ENCODE peak calls at places on chromosomes 3 and 15, in ten cellular contexts. V, N, H, U, A, O, P, Q, J and W are unnamed samples.

GRCh38 chr15:78067328-78068241 is 9.9 kb downstream of the TBC1D2B start:
- DNase-seq in V (no peak), N (no peak), H (no peak), U (no peak), A (no peak), O (peak), P (peak), Q (peak), J (no peak), W (no peak)

GRCh38 chr3:159765025-159765859 is 223.4 kb upstream of the IL12A start:
- DNase-seq in V (peak), N (no peak), H (peak), U (peak), A (peak), O (no peak), P (peak), Q (peak), J (peak), W (no peak)

GRCh38 chr15:68842958-68843357 is 22.3 kb upstream of the ANP32A start:
- DNase-seq in V (no peak), N (no peak), H (no peak), U (no peak), A (no peak), O (no peak), P (no peak), Q (no peak), J (no peak), W (no peak)

GRCh38 chr15:31307270-31308184 is 19.1 kb upstream of the KLF13 start:
- DNase-seq in V (peak), N (no peak), H (no peak), U (no peak), A (no peak), O (no peak), P (no peak), Q (no peak), J (peak), W (no peak)

GRCh38 chr3:117104792-117105191 is 395.2 kb downstream of the TUSC7 start:
- DNase-seq in V (no peak), N (no peak), H (no peak), U (no peak), A (no peak), O (no peak), P (peak), Q (no peak), J (no peak), W (no peak)

GRCh38 chr15:60374628-60375081 is 23.1 kb downstream of the ANXA2 start:
- DNase-seq in V (no peak), N (no peak), H (peak), U (peak), A (peak), O (no peak), P (peak), Q (peak), J (peak), W (no peak)

GRCh38 chr3:111936191-111936841 is 42.5 kb upstream of the ABHD10 start:
- DNase-seq in V (no peak), N (no peak), H (no peak), U (no peak), A (no peak), O (no peak), P (peak), Q (peak), J (no peak), W (no peak)

GRCh38 chr3:144018776-144019175 is 47.2 kb downstream of the DIPK2A start:
- DNase-seq in V (no peak), N (no peak), H (no peak), U (no peak), A (peak), O (no peak), P (peak), Q (peak), J (no peak), W (no peak)

GRCh38 chr15:33735143-33735542 is 233.2 kb upstream of the CHRM5 start:
- DNase-seq in V (no peak), N (no peak), H (no peak), U (no peak), A (no peak), O (no peak), P (no peak), Q (no peak), J (no peak), W (no peak)

GRCh38 chr15:51134416-51135199 is 39.9 kb upstream of the TNFAIP8L3 start:
- DNase-seq in V (no peak), N (no peak), H (no peak), U (no peak), A (no peak), O (no peak), P (no peak), Q (no peak), J (no peak), W (no peak)

GRCh38 chr3:98817546-98817945 is 54.4 kb downstream of the ST3GAL6 start:
- DNase-seq in V (no peak), N (no peak), H (no peak), U (no peak), A (no peak), O (peak), P (peak), Q (peak), J (no peak), W (no peak)

GRCh38 chr3:122030381-122031122 is 8.5 kb upstream of the ILDR1 start:
- DNase-seq in V (no peak), N (no peak), H (no peak), U (no peak), A (no peak), O (peak), P (peak), Q (peak), J (no peak), W (no peak)

GRCh38 chr15:71195242-71195641 is 80.0 kb downstream of the THSD4 start:
- DNase-seq in V (no peak), N (no peak), H (no peak), U (no peak), A (no peak), O (no peak), P (no peak), Q (no peak), J (no peak), W (no peak)

GRCh38 chr15:78638658-78639314 is 2.2 kb downstream of the CHRNB4 start:
- DNase-seq in V (no peak), N (no peak), H (peak), U (peak), A (peak), O (peak), P (peak), Q (peak), J (no peak), W (no peak)

GRCh38 chr3:159828542-159828943 is 160.1 kb upstream of the IL12A start:
- DNase-seq in V (no peak), N (no peak), H (no peak), U (no peak), A (no peak), O (peak), P (peak), Q (peak), J (no peak), W (no peak)

GRCh38 chr3:81173514-81173913 is 587.9 kb downstream of the GBE1 start:
- DNase-seq in V (no peak), N (no peak), H (no peak), U (no peak), A (no peak), O (no peak), P (peak), Q (peak), J (no peak), W (no peak)

GRCh38 chr3:141955163-141955562 is 78.7 kb downstream of the ATP1B3 start:
- DNase-seq in V (no peak), N (no peak), H (no peak), U (no peak), A (no peak), O (no peak), P (no peak), Q (no peak), J (no peak), W (no peak)

GRCh38 chr3:158679547-158680000 is 7.1 kb upstream of the LXN start:
- DNase-seq in V (no peak), N (no peak), H (no peak), U (no peak), A (no peak), O (no peak), P (peak), Q (peak), J (no peak), W (no peak)

GRCh38 chr3:51945926-51946500 is 3.9 kb downstream of the PARP3 start:
- DNase-seq in V (no peak), N (no peak), H (peak), U (no peak), A (no peak), O (no peak), P (no peak), Q (no peak), J (no peak), W (no peak)

GRCh38 chr15:40899536-40900207 is 5.4 kb downstream of the VPS18 start:
- DNase-seq in V (no peak), N (no peak), H (no peak), U (no peak), A (no peak), O (no peak), P (no peak), Q (no peak), J (no peak), W (no peak)

GRCh38 chr3:16975083-16975482 is 90.3 kb downstream of the PLCL2 start:
- DNase-seq in V (no peak), N (no peak), H (no peak), U (no peak), A (no peak), O (no peak), P (no peak), Q (no peak), J (no peak), W (no peak)

GRCh38 chr3:69214241-69214640 is 91.8 kb upstream of the LMOD3 start:
- DNase-seq in V (no peak), N (no peak), H (no peak), U (no peak), A (no peak), O (peak), P (no peak), Q (no peak), J (no peak), W (no peak)

GRCh38 chr3:10753964-10754363 is 62.1 kb upstream of the SLC6A11 start:
- DNase-seq in V (no peak), N (no peak), H (no peak), U (peak), A (no peak), O (peak), P (peak), Q (peak), J (no peak), W (peak)

GRCh38 chr3:194984624-194985023 is 286.3 kb downstream of the XXYLT1 start:
- DNase-seq in V (no peak), N (no peak), H (no peak), U (no peak), A (no peak), O (no peak), P (no peak), Q (no peak), J (no peak), W (no peak)

GRCh38 chr3:105719791-105720190 is 149.0 kb downstream of the CBLB start:
- DNase-seq in V (no peak), N (no peak), H (no peak), U (no peak), A (no peak), O (no peak), P (no peak), Q (no peak), J (no peak), W (no peak)

GRCh38 chr3:50119786-50120185 is 31.1 kb downstream of the RBM5 start:
- DNase-seq in V (peak), N (no peak), H (no peak), U (no peak), A (no peak), O (no peak), P (no peak), Q (no peak), J (no peak), W (no peak)

GRCh38 chr3:111729087-111729846 is 129.8 kb upstream of the PHLDB2 start:
- DNase-seq in V (no peak), N (no peak), H (no peak), U (peak), A (no peak), O (no peak), P (peak), Q (peak), J (peak), W (no peak)

GRCh38 chr3:66138336-66139234 is 82.2 kb upstream of the SLC25A26 start:
- DNase-seq in V (peak), N (no peak), H (no peak), U (peak), A (no peak), O (peak), P (peak), Q (peak), J (no peak), W (no peak)

GRCh38 chr3:145457825-145458552 is 703.0 kb downstream of the PLOD2 start:
- DNase-seq in V (no peak), N (no peak), H (no peak), U (no peak), A (no peak), O (no peak), P (no peak), Q (no peak), J (no peak), W (no peak)

GRCh38 chr3:63354160-63354559 is 76.1 kb downstream of the SYNPR start:
- DNase-seq in V (no peak), N (no peak), H (no peak), U (no peak), A (no peak), O (no peak), P (no peak), Q (peak), J (no peak), W (no peak)

DNA sequence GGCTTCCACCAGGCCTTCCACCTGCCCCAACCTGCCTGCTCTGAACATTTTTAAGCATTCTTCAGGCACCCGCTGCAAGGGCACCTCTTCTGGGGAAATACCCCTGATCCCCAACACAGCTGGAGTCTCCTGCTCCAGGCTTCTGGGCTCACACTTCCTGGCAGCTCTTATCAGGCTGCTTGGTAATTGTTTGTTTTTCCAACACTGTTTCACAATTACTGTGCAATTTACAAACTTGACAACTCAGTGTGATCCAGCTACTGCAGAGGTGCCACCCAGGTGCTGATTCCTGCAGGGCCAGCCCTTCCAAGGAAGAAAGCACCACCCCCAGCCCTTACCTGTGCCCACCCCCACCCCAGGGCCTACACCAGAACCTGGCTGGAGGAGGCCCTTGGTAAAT is 66.6 kb downstream of the MAGEF1 start:
- DNase-seq in V (no peak), N (no peak), H (peak), U (peak), A (no peak), O (no peak), P (no peak), Q (no peak), J (no peak), W (no peak)
- H3K4me3 ChIP-seq in V (no peak), N (no peak), H (no peak), U (no peak), A (no peak), O (no peak), P (no peak), Q (no peak), J (no peak), W (no peak)

DNA sequence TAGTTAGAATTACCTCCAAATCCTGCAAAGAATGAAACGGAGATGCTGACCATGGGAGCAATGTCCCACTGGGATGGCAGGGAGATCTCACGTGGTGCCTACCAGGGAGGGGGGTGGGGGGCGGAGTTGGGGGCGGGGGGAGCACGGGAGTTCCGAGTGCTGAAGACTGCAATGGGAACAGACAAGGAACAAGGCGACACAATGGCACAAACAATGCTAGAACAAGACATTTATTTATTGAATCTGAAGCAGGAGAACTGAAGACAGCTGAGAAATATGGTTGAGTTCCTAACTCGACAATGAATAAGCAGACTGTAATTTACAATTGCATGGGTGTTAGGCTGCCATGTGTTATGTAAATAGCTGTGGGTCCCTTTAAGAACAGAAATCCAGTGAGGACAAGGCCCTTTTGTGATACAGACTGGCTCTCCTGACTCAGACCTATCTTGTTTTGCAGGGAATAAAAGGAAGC is 91.2 kb downstream of the AQP9 start:
- DNase-seq in V (no peak), N (no peak), H (no peak), U (no peak), A (no peak), O (no peak), P (no peak), Q (peak), J (no peak), W (no peak)
- H3K4me3 ChIP-seq in V (peak), N (no peak), H (no peak), U (no peak), A (no peak), O (no peak), P (no peak), Q (no peak), J (no peak), W (no peak)

DNA sequence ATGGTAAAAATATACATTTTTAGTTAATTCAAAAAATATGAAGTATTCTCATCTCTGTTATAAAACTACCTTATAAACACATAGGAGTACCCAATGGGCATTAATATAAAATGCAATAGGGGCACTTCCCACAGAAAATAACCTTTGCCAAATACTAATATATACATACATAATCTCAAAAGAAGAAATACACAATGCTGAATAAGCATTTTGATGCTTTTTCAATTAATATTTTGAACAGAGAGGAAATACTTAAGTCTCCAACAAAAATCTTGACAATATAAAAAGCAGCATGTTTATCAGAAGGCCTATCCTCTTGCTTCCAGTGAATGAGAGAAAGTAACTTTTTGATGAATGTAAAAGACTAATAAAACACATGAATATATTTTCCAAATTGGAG is 110.7 kb downstream of the ROBO1 start:
- DNase-seq in V (no peak), N (no peak), H (no peak), U (no peak), A (no peak), O (no peak), P (no peak), Q (no peak), J (no peak), W (no peak)
- H3K4me3 ChIP-seq in V (no peak), N (no peak), H (no peak), U (no peak), A (no peak), O (no peak), P (no peak), Q (no peak), J (no peak), W (no peak)

GRCh38 chr3:71752911-71753715 is 542 bp upstream of the GPR27 start:
- DNase-seq in V (peak), N (no peak), H (no peak), U (no peak), A (no peak), O (no peak), P (no peak), Q (no peak), J (no peak), W (no peak)
- H3K4me3 ChIP-seq in V (peak), N (peak), H (peak), U (no peak), A (peak), O (no peak), P (no peak), Q (no peak), J (peak), W (peak)

DNA sequence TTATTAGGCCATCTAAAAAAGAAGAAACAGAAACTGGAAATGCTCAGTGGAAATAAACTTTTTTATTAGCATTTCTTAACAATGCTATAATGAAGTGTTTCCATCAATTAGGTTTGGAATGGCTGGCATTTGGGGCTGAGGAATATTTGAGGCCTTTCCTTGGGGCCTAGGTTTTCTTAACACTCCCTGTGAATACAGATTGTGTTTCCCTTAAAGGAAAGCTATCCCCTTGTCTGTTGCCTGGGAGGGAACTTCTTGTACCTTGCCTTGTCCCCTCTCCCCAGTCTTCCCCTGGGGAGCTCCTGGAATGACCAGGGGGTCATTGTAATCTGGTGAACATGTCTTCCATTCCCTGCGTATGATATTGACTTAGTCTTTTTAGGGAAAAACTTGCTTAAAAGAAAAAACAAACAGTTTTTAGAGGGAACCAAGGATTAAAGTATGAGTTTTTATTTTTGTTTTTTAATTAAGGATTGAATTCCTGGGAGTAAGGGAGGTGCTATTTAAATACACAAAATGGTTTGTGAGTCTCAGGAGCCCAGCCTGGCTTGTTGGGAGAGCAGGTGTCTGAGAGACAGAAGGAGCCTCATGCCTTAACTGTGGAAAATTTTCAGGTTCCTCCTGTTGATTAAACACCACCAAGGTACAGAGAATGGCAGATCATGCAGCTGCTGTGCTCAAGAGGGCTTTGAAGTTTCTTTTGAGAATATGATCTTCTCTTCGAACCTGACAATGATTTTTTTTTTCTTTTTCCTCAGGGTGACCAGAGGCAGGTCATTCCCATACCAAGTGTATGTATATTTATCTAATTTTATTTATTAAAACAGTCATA is 34.0 kb upstream of the VILL start:
- DNase-seq in V (no peak), N (no peak), H (no peak), U (no peak), A (no peak), O (no peak), P (no peak), Q (no peak), J (no peak), W (no peak)
- H3K4me3 ChIP-seq in V (no peak), N (peak), H (no peak), U (no peak), A (no peak), O (peak), P (no peak), Q (no peak), J (no peak), W (no peak)

GRCh38 chr15:99307735-99308134 is 56.5 kb downstream of the LRRC28 start:
- DNase-seq in V (no peak), N (no peak), H (no peak), U (no peak), A (no peak), O (no peak), P (no peak), Q (no peak), J (no peak), W (no peak)
- H3K4me3 ChIP-seq in V (peak), N (no peak), H (no peak), U (no peak), A (no peak), O (no peak), P (no peak), Q (no peak), J (peak), W (no peak)

GRCh38 chr15:100114100-100114499 is 227.7 kb downstream of the ADAMTS17 start:
- DNase-seq in V (no peak), N (no peak), H (peak), U (peak), A (peak), O (no peak), P (peak), Q (peak), J (peak), W (no peak)
- H3K4me3 ChIP-seq in V (peak), N (no peak), H (peak), U (no peak), A (no peak), O (no peak), P (peak), Q (no peak), J (peak), W (no peak)

GRCh38 chr3:12483364-12483763 is 916 bp upstream of the TSEN2 start:
- DNase-seq in V (no peak), N (no peak), H (no peak), U (no peak), A (no peak), O (no peak), P (peak), Q (peak), J (no peak), W (no peak)
- H3K4me3 ChIP-seq in V (peak), N (peak), H (peak), U (no peak), A (no peak), O (peak), P (no peak), Q (peak), J (no peak), W (peak)

GRCh38 chr3:186996356-186996755 is 66.0 kb downstream of the ST6GAL1 start:
- DNase-seq in V (no peak), N (no peak), H (no peak), U (no peak), A (no peak), O (no peak), P (no peak), Q (no peak), J (no peak), W (no peak)
- H3K4me3 ChIP-seq in V (no peak), N (no peak), H (no peak), U (no peak), A (no peak), O (no peak), P (no peak), Q (no peak), J (no peak), W (no peak)